ENCODE peak calls at places on chromosomes 12 and 14, in seven cellular contexts. V, M, K, Q, C, L and U are unnamed samples.

GRCh38 chr14:104680056-104680805 is 9.2 kb upstream of the INF2 start:
- DNase-seq in K (no peak), V (peak), Q (no peak), M (no peak), C (no peak), L (peak), U (no peak)

GRCh38 chr14:103739466-103739792 is 23.8 kb downstream of the ZFYVE21 start:
- DNase-seq in L (no peak), V (no peak), C (no peak), M (no peak), K (no peak), Q (no peak), U (no peak)

GRCh38 chr12:115670869-115671268 is 606.6 kb downstream of the MED13L start:
- DNase-seq in M (no peak), Q (no peak), K (no peak), C (no peak), L (no peak), V (no peak), U (no peak)

GRCh38 chr14:32939254-32940065 is 781 bp downstream of the NPAS3 start:
- DNase-seq in L (peak), M (peak), Q (no peak), C (peak), K (peak), V (peak), U (peak)

GRCh38 chr12:34142430-34142829 is 120.1 kb downstream of the ALG10 start:
- DNase-seq in M (no peak), Q (no peak), C (no peak), L (no peak), V (no peak), K (no peak), U (no peak)

GRCh38 chr14:58298477-58298879 is at the start of gene ARID4A:
- DNase-seq in Q (peak), V (no peak), K (peak), L (no peak), M (peak), C (no peak), U (no peak)

GRCh38 chr14:29637406-29637805 is 290.2 kb downstream of the PRKD1 start:
- DNase-seq in M (no peak), K (peak), L (peak), C (no peak), V (peak), Q (no peak), U (peak)

GRCh38 chr14:77098470-77099353 is 654 bp downstream of the CIPC start:
- DNase-seq in K (peak), Q (no peak), L (no peak), M (no peak), V (no peak), C (peak), U (no peak)

GRCh38 chr12:55036326-55036725 is 16.6 kb downstream of the NEUROD4 start:
- DNase-seq in Q (no peak), K (no peak), L (no peak), M (no peak), C (no peak), V (no peak), U (no peak)

GRCh38 chr14:58238252-58239247 is 6.1 kb upstream of the PSMA3 start:
- DNase-seq in L (peak), M (no peak), Q (no peak), V (peak), C (peak), K (no peak), U (no peak)

GRCh38 chr14:91919814-91920213 is 27.7 kb downstream of the FBLN5 start:
- DNase-seq in C (no peak), Q (no peak), M (no peak), K (no peak), L (peak), V (peak), U (peak)

GRCh38 chr14:92173668-92174067 is 51.9 kb downstream of the CPSF2 start:
- DNase-seq in Q (no peak), V (peak), L (no peak), K (no peak), M (no peak), C (no peak), U (no peak)

GRCh38 chr14:65073605-65074201 is 28.6 kb downstream of the MAX start:
- DNase-seq in Q (no peak), M (no peak), V (no peak), K (no peak), C (no peak), L (no peak), U (no peak)

GRCh38 chr12:82970614-82971013 is 283.9 kb downstream of the TMTC2 start:
- DNase-seq in Q (no peak), M (no peak), K (no peak), V (no peak), L (no peak), C (no peak), U (no peak)

GRCh38 chr14:61003571-61003970 is 22.5 kb downstream of the SLC38A6 start:
- DNase-seq in K (no peak), C (no peak), Q (no peak), M (no peak), V (peak), L (peak), U (no peak)

GRCh38 chr14:62301911-62302310 is 539.7 kb downstream of the SNAPC1 start:
- DNase-seq in V (peak), L (peak), K (no peak), M (no peak), C (no peak), Q (no peak), U (no peak)

GRCh38 chr14:61260939-61261776 is 20.0 kb downstream of the TMEM30B start:
- DNase-seq in M (no peak), C (no peak), K (no peak), V (peak), Q (no peak), L (peak), U (peak)

GRCh38 chr14:104422301-104423223 is 157.0 kb upstream of the C14orf180 start:
- DNase-seq in M (no peak), V (no peak), K (no peak), C (no peak), L (no peak), Q (no peak), U (no peak)

GRCh38 chr12:70049596-70050360 is 193.5 kb upstream of the CNOT2 start:
- DNase-seq in K (no peak), M (no peak), Q (peak), V (no peak), C (no peak), L (no peak), U (no peak)

GRCh38 chr12:26172478-26172877 is 22.9 kb upstream of the SSPN start:
- DNase-seq in Q (no peak), C (no peak), M (no peak), K (no peak), V (no peak), L (no peak), U (no peak)

GRCh38 chr14:96852823-96853422 is 55.7 kb downstream of the VRK1 start:
- DNase-seq in M (no peak), C (no peak), L (peak), Q (no peak), K (no peak), V (peak), U (peak)

GRCh38 chr12:131980263-131980662 is 30.5 kb downstream of the EP400 start:
- DNase-seq in K (no peak), L (no peak), M (no peak), C (no peak), V (peak), Q (no peak), U (no peak)

GRCh38 chr12:54988402-54989054 is 4.0 kb upstream of the TESPA1 start:
- DNase-seq in L (peak), Q (no peak), M (no peak), C (no peak), V (peak), K (peak), U (no peak)

GRCh38 chr12:34591966-34592365 is 569.7 kb downstream of the ALG10 start:
- DNase-seq in M (no peak), Q (no peak), C (no peak), K (no peak), L (no peak), V (no peak), U (no peak)

GRCh38 chr14:101476258-101476930 is 84.9 kb upstream of the DIO3 start:
- DNase-seq in M (no peak), V (no peak), C (peak), K (no peak), L (no peak), Q (no peak), U (no peak)

GRCh38 chr12:64566122-64566521 is 44.2 kb upstream of the RASSF3 start:
- DNase-seq in K (no peak), M (no peak), Q (no peak), L (no peak), C (no peak), V (no peak), U (no peak)

GRCh38 chr12:62730649-62731377 is 204.1 kb downstream of the PPM1H start:
- DNase-seq in Q (no peak), L (peak), C (no peak), K (no peak), M (no peak), V (peak), U (peak)

GRCh38 chr12:66403746-66404145 is 101.5 kb downstream of the HELB start:
- DNase-seq in L (no peak), C (no peak), M (no peak), Q (no peak), K (no peak), V (no peak), U (no peak)

GRCh38 chr12:119715268-119715620 is 47.3 kb downstream of the PRKAB1 start:
- DNase-seq in Q (no peak), M (no peak), K (no peak), L (peak), C (no peak), V (peak), U (no peak)

DNA sequence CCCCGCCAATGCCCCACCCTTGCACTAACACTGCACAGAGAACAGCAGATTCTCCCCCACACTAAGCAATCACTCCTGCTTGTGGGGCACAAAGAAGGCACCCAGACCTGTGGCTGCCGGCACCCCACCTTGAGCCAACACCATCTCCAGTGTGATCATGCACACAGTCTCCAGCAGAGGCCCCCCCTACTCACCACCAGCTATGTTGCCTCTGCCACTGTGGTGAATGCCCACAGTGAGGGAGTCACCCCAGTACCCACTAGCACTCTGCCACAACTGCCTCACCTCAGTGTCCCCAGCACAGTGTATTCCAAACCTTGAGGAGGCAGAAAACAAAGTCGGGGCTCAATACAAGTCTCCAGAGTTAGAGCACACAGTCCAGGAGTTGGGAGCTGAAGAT is 261.7 kb upstream of the SSTR1 start:
- DNase-seq in K (no peak), Q (no peak), M (no peak), L (no peak), V (no peak), C (no peak), U (no peak)
- TF ChIP-seq CTCF in K (no peak), Q (no peak), M (no peak), L (no peak), V (no peak), C (no peak), U (no peak)

GRCh38 chr12:122990961-122991622 is 10.6 kb downstream of the ARL6IP4 start:
- DNase-seq in K (no peak), L (no peak), M (no peak), Q (no peak), C (no peak), V (no peak), U (no peak)
- TF ChIP-seq CTCF in K (no peak), L (no peak), M (no peak), Q (no peak), C (no peak), V (no peak), U (no peak)

DNA sequence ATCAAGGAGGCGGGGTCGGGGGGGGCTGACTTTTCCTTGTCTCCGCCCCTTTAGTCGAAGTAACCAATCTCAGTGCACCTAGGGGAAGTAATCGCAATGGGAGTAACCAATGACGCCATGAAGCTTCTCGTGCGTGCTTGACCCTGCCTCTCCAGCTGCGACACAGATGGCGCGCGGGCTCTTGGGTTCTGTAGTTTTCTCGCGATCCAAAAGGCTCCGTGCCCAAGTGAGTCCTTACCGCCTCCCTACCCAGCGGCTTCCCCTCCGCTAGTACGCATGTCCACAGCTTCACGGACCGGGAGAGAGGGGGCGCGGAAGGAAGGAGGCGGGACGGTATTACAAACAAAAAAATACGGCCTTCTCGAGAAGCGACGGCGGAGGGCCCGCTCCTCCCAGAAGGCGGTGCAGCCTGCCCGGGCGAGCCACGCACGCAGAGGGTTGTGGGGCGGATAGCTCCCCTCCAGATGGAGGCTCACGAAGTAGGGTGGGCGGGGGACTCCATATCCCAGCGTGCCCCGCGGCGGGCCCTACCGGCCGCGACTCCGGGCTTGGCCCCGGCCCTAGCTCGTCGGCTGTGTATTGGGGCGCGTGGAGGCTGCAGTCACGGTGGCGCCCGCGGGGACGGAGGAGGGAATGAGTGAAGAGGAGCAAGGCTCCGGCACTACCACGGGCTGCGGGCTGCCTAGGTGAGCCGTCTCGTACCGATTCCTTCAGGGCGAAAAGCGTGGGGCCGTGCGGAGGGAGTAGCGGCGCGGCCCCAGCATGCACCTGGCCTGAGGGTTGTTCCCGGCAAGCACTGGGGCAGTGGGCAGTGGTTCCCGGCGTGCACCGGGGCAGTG is at the start of gene TARBP2:
- DNase-seq in K (peak), L (peak), Q (peak), M (peak), C (peak), V (peak), U (peak)
- TF ChIP-seq CTCF in K (no peak), L (no peak), Q (no peak), M (no peak), C (no peak), V (no peak), U (no peak)

GRCh38 chr14:75427482-75428229 is at the start of gene JDP2:
- DNase-seq in V (peak), M (peak), K (peak), L (peak), C (peak), Q (peak), U (peak)
- TF ChIP-seq CTCF in V (no peak), M (no peak), K (no peak), L (no peak), C (no peak), Q (no peak), U (no peak)

GRCh38 chr14:55416866-55417265 is 5.2 kb upstream of the ATG14 start:
- DNase-seq in Q (no peak), V (peak), L (peak), C (peak), M (peak), K (no peak), U (no peak)
- TF ChIP-seq CTCF in Q (peak), V (peak), L (peak), C (peak), M (peak), K (no peak), U (peak)

DNA sequence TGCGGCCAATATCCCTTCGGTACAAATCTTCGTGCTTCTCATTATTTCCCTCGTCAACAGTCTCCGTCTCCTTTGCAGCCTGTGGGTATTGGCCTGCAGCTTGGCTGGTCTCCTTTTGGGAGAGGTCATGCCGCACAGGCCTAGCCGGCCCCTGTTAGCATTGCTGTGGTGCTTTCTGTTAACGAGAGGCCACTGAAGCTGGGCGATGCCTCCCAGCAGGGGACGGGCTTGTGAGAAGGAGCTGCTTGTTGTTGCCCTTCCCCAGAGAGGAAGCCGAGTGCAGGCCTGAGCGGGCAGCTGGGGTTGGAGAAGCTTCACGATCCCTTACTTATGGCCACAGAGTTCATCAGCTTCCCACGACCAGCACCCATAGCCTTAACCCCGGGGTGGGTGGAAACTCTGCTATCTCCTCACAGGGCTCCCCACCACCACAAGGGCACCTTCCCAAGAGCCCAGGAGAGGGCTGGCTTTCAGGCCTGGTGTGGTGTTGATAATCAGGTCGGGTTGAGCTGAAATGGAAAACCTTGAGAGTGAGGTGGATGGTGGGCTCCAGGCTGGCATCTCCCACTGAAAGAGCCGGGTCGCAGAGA is 228.5 kb downstream of the ZFP36L1 start:
- DNase-seq in M (peak), K (no peak), Q (no peak), L (no peak), V (no peak), C (no peak), U (no peak)
- TF ChIP-seq CTCF in M (no peak), K (no peak), Q (no peak), L (no peak), V (no peak), C (no peak), U (no peak)

GRCh38 chr12:48968004-48968403 is 3.5 kb downstream of the WNT10B start:
- DNase-seq in C (peak), K (no peak), L (no peak), V (no peak), M (no peak), Q (no peak), U (no peak)

GRCh38 chr12:48961801-48962200 is 4.5 kb upstream of the ARF3 start:
- DNase-seq in C (no peak), K (no peak), Q (no peak), V (no peak), M (no peak), L (no peak), U (no peak)

GRCh38 chr12:48968467-48968866 is 3.1 kb downstream of the WNT10B start:
- DNase-seq in K (no peak), M (no peak), C (no peak), Q (no peak), V (no peak), L (no peak), U (no peak)

GRCh38 chr12:48966177-48966890 is 5.2 kb downstream of the WNT10B start:
- DNase-seq in M (peak), L (no peak), V (no peak), Q (no peak), K (no peak), C (peak), U (no peak)

DNA sequence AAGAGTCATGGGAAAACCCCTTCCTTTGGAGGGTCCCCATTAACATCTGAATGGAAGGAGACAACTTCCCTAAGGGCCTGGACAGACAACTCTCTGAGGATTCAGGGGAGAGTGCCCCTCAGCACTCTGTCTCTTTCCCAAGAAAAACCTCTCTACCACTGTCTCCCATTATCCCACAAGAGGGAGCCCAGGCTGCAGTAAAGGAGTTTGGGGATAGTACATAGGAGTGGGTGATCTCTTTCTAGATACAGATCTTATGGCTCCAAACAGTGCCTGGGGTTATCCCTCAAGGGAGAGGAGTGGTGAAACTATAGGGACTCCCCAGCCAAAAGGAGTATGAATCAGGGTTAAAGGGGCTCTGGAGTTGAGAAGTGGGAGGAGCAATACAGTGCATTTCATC is 6.1 kb downstream of the WNT10B start:
- DNase-seq in L (peak), C (peak), M (no peak), V (no peak), K (no peak), Q (no peak), U (no peak)
- TF ChIP-seq CTCF in L (peak), C (peak), M (no peak), V (peak), K (no peak), Q (no peak), U (peak)

GRCh38 chr14:89089330-89089729 is 264.9 kb downstream of the TTC8 start:
- DNase-seq in K (no peak), L (no peak), Q (no peak), V (no peak), M (no peak), C (no peak), U (no peak)

GRCh38 chr14:89091781-89092180 is 267.3 kb downstream of the TTC8 start:
- DNase-seq in Q (no peak), C (no peak), M (no peak), K (no peak), L (no peak), V (no peak), U (no peak)

GRCh38 chr14:89096946-89097345 is 272.5 kb downstream of the TTC8 start:
- DNase-seq in V (no peak), C (no peak), M (no peak), K (no peak), L (no peak), Q (no peak), U (no peak)

DNA sequence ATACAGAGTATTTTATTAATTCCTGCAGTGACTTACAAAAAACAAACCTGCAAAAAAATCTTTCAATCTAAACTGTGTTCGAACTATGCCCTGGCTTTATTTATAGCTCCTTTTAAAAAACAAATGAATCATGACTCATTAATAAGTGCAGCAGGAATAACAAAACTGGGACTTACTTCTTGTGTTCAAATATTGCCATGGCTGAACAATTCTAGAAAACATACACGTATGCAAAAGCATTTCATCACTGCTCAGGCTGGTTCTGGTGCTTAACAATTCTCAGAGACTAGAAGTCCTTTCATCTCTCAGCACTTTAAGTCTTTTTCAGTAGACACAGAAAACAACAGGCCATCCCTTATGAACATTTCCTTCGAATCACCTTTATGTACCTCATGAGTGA is 268.6 kb downstream of the TTC8 start:
- DNase-seq in V (peak), C (no peak), K (no peak), Q (no peak), M (no peak), L (no peak), U (no peak)
- TF ChIP-seq CTCF in V (no peak), C (no peak), K (no peak), Q (no peak), M (no peak), L (no peak), U (no peak)